ENCODE peak calls at places on chromosomes 3 and 15, in seven cellular contexts. C, W, H, D, T, X and G are unnamed samples.

GRCh38 chr3:16338999-16339398 is 74.0 kb downstream of the OXNAD1 start:
- DNase-seq in C (peak), W (no peak), H (no peak), D (peak), T (no peak), X (no peak), G (peak)

GRCh38 chr15:29668120-29668602 is 154.1 kb downstream of the TJP1 start:
- DNase-seq in C (peak), W (no peak), H (no peak), D (peak), T (peak), X (no peak), G (peak)

GRCh38 chr3:35042210-35042960 is 596.9 kb upstream of the ARPP21 start:
- DNase-seq in C (no peak), W (no peak), H (no peak), D (no peak), T (peak), X (no peak), G (no peak)

GRCh38 chr3:119976214-119976613 is 118.0 kb downstream of the GSK3B start:
- DNase-seq in C (no peak), W (no peak), H (no peak), D (no peak), T (no peak), X (no peak), G (no peak)

GRCh38 chr3:123085293-123085949 is 18.6 kb downstream of the PDIA5 start:
- DNase-seq in C (no peak), W (no peak), H (peak), D (no peak), T (no peak), X (no peak), G (no peak)

GRCh38 chr3:177448987-177449975 is 252.0 kb upstream of the TBL1XR1 start:
- DNase-seq in C (no peak), W (no peak), H (peak), D (no peak), T (no peak), X (no peak), G (peak)

GRCh38 chr3:42731476-42732195 is 29.0 kb upstream of the HHATL start:
- DNase-seq in C (no peak), W (no peak), H (no peak), D (no peak), T (no peak), X (no peak), G (no peak)

GRCh38 chr3:126746395-126747177 is 42.5 kb downstream of the CHCHD6 start:
- DNase-seq in C (no peak), W (no peak), H (no peak), D (peak), T (no peak), X (peak), G (peak)

GRCh38 chr3:123508176-123508575 is 59.3 kb upstream of the ADCY5 start:
- DNase-seq in C (no peak), W (no peak), H (no peak), D (peak), T (no peak), X (no peak), G (no peak)

GRCh38 chr15:101112336-101113113 is 139.3 kb downstream of the CHSY1 start:
- DNase-seq in C (no peak), W (no peak), H (peak), D (peak), T (no peak), X (no peak), G (no peak)

GRCh38 chr15:76183906-76184639 is 124.3 kb downstream of the TMEM266 start:
- DNase-seq in C (no peak), W (no peak), H (no peak), D (peak), T (no peak), X (no peak), G (no peak)

GRCh38 chr15:71295242-71296031 is 180.2 kb downstream of the THSD4 start:
- DNase-seq in C (peak), W (peak), H (no peak), D (peak), T (no peak), X (no peak), G (peak)

GRCh38 chr15:74243431-74243830 is 7.3 kb downstream of the CCDC33 start:
- DNase-seq in C (no peak), W (no peak), H (no peak), D (no peak), T (no peak), X (no peak), G (no peak)

GRCh38 chr3:11335056-11335608 is 62.9 kb downstream of the ATG7 start:
- DNase-seq in C (peak), W (peak), H (no peak), D (peak), T (no peak), X (no peak), G (peak)

GRCh38 chr3:108133858-108134554 is 43.2 kb upstream of the CD47 start:
- DNase-seq in C (no peak), W (no peak), H (no peak), D (no peak), T (no peak), X (no peak), G (no peak)

GRCh38 chr3:48352546-48352945 is 19.1 kb upstream of the SPINK8 start:
- DNase-seq in C (no peak), W (no peak), H (no peak), D (no peak), T (no peak), X (no peak), G (no peak)

GRCh38 chr3:157618075-157618760 is 115.0 kb upstream of the VEPH1 start:
- DNase-seq in C (peak), W (peak), H (no peak), D (peak), T (no peak), X (no peak), G (peak)

GRCh38 chr3:120172070-120172469 is 77.8 kb upstream of the GSK3B start:
- DNase-seq in C (no peak), W (no peak), H (no peak), D (peak), T (no peak), X (no peak), G (peak)

GRCh38 chr3:171173732-171174131 is 147.2 kb upstream of the SLC2A2 start:
- DNase-seq in C (no peak), W (no peak), H (peak), D (no peak), T (peak), X (peak), G (no peak)

GRCh38 chr3:171169866-171170265 is 143.3 kb upstream of the SLC2A2 start:
- DNase-seq in C (no peak), W (no peak), H (no peak), D (no peak), T (no peak), X (no peak), G (no peak)

GRCh38 chr3:171168551-171168950 is 142.0 kb upstream of the SLC2A2 start:
- DNase-seq in C (no peak), W (no peak), H (no peak), D (no peak), T (no peak), X (no peak), G (no peak)

GRCh38 chr3:171169443-171169842 is 142.9 kb upstream of the SLC2A2 start:
- DNase-seq in C (no peak), W (no peak), H (no peak), D (no peak), T (no peak), X (no peak), G (no peak)

DNA sequence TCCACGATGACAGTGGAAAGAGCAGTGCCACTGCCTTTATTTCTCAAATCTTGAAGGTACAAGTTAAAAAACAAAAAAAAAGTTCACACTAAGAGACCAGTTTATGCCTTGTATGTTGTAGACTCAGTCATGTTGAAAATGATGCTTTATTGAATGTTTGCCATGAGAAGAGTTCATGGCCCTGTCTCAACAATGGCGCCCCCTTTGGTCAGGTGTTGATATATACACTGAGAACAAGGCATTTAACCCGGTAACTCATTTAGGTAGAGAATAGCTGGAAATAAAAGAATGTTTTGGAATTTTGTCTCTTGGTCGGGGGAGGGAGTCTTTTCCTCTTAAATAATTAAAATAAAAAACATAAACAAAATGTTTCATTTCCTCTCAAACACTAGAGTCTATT is 145.6 kb upstream of the SLC2A2 start:
- DNase-seq in C (no peak), W (no peak), H (no peak), D (no peak), T (no peak), X (no peak), G (no peak)
- TF ChIP-seq CTCF in C (peak), W (peak), H (no peak), D (peak), T (no peak), X (peak), G (peak)

GRCh38 chr15:92906038-92906437 is 5.9 kb downstream of the CHD2 start:
- DNase-seq in C (no peak), W (no peak), H (no peak), D (no peak), T (no peak), X (no peak), G (no peak)

GRCh38 chr15:92908369-92909057 is 8.4 kb downstream of the CHD2 start:
- DNase-seq in C (no peak), W (no peak), H (no peak), D (no peak), T (no peak), X (no peak), G (no peak)

GRCh38 chr15:92907880-92908279 is 7.8 kb downstream of the CHD2 start:
- DNase-seq in C (peak), W (no peak), H (no peak), D (peak), T (no peak), X (no peak), G (peak)

GRCh38 chr15:92906563-92907081 is 6.5 kb downstream of the CHD2 start:
- DNase-seq in C (no peak), W (no peak), H (no peak), D (peak), T (no peak), X (no peak), G (peak)

GRCh38 chr15:92907229-92907628 is 7.1 kb downstream of the CHD2 start:
- DNase-seq in C (no peak), W (no peak), H (no peak), D (no peak), T (no peak), X (no peak), G (peak)
- H3K4me3 ChIP-seq in C (peak), W (peak), H (peak), D (peak), T (no peak), X (peak), G (no peak)

GRCh38 chr15:43872416-43873020 is 45.7 kb downstream of the WDR76 start:
- DNase-seq in C (peak), W (peak), H (no peak), D (peak), T (peak), X (no peak), G (peak)
- TF ChIP-seq CTCF in C (peak), W (peak), H (peak), D (peak), T (no peak), X (peak), G (peak)

GRCh38 chr3:50153782-50154475 is 1.2 kb upstream of the SEMA3F start:
- DNase-seq in C (no peak), W (no peak), H (no peak), D (no peak), T (no peak), X (no peak), G (no peak)
- H3K4me3 ChIP-seq in C (no peak), W (peak), H (peak), D (no peak), T (peak), X (peak), G (no peak)

DNA sequence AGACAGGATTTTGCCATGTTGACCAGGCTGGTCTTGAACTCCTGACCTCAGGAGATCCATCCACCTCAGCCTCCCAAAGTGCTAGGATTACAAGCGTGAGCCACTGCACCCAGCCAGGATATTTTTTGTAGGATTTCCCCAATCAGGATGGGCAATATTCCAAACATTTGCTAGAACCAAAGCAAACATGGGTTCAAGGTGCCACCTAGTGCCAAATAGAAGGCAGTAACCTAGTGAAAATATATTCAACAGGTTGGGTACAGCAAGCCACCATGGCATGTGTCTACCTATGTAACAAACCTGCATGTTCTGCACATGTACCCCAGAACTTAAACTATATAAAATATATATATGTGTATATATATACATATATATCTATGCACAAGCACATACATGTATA is 185.9 kb upstream of the CADM2 start:
- DNase-seq in C (no peak), W (no peak), H (no peak), D (no peak), T (peak), X (no peak), G (no peak)
- TF ChIP-seq CTCF in C (no peak), W (no peak), H (no peak), D (no peak), T (no peak), X (peak), G (no peak)

DNA sequence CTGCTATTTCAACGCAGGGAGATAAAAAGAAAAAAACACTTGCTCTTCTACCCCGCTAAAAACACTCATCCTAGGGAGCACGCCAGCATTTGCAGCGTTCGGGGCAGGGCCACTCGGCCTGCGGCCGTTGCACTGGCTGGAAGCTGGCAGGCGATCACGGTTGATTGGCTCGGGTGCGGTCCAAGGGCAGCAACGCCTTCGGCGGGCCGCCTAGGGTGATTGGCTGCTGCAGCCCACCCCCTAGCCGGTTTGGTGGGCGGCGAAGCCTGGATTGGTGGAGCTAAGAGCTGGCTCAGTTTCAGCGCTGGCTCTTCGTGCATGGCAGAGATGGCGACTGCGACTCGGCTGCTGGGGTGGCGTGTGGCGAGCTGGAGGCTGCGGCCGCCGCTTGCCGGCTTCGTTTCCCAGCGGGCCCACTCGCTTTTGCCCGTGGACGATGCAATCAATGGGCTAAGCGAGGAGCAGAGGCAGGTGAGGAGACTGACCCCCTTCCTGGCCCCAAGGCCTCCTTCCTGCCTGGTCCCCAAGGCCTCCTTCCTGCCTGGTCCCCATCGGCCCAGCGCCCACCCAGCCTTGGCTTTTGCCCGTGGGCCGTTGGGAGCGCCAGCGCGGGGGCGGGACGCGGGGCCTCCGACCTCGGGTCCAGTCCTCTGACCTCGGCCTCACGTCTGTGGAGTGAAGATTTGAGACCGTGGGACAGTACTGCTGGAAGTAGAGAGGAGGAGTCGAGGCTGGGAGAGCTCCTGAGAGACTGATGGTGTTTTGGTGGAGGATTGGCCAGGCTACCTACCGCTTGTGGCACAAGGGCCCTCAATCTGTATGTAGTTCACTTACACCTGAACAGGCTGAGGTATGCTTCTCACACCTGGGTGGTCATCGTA is at the start of gene IVD:
- DNase-seq in C (peak), W (peak), H (peak), D (peak), T (peak), X (peak), G (peak)
- H3K4me3 ChIP-seq in C (peak), W (peak), H (peak), D (peak), T (peak), X (peak), G (peak)

GRCh38 chr3:131756405-131756804 is 253.6 kb upstream of the MRPL3 start:
- DNase-seq in C (no peak), W (no peak), H (no peak), D (no peak), T (no peak), X (no peak), G (no peak)
- TF ChIP-seq CTCF in C (no peak), W (no peak), H (no peak), D (no peak), T (no peak), X (no peak), G (no peak)

DNA sequence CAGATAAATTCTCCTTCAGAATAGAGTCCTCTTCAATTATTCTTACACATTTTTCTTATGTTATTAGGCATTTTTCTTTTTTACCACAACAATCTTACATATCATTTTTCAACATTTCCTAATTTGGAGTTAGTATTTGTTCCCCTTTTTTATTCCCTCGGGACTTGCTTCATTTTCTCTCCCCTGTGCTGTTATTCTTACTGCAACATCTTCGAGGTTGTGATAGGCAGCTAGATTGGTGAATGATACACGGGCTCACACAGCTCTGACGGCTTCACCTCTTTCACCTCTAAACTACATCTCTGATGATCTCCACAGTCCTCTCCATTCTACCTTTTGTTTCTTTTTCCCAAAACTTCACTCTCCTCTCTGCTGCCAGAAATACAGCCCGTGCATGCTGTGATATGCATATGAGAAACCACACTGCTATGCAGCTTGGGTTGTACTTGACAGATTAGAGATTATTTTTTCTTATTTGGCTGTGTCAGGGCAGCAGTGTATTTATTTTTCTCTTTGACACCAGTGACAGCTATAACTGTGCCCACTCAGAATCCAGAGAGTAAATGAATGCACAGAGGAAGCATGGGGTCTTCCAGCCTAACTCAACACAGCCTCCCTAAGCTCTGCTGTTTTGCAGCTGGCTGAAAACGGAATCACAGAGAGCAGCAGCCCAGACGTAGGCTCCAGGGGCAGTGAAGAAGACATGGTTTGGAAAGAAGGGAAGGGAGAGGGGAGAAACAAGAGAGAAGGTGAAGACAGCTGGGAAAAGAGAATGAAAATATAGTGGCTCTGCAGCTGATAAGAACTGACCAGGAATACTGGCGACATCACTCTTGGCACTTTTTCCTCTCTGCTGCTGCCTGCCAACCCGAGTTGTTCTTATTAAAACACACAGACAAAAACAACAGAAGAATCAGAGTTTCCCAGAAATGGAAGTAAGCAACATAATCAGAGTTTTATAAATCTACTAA is 61.8 kb downstream of the SLC9A9 start:
- DNase-seq in C (no peak), W (no peak), H (no peak), D (peak), T (no peak), X (peak), G (peak)
- H3K4me3 ChIP-seq in C (peak), W (no peak), H (no peak), D (no peak), T (no peak), X (peak), G (no peak)